ENCODE peak calls at places on chromosomes 16 and 17, in six cellular contexts. E, J, F, W, R and Q are unnamed samples.

GRCh38 chr17:34616148-34616547 is 36.8 kb downstream of the TMEM132E start:
- DNase-seq in E (peak), J (no peak), F (no peak), W (no peak), R (no peak), Q (no peak)

GRCh38 chr17:76138234-76138895 is 2.7 kb downstream of the FOXJ1 start:
- DNase-seq in E (peak), J (no peak), F (no peak), W (no peak), R (no peak), Q (no peak)

GRCh38 chr16:89638455-89638854 is 19.1 kb downstream of the CHMP1A start:
- DNase-seq in E (no peak), J (no peak), F (no peak), W (no peak), R (no peak), Q (no peak)

GRCh38 chr16:48829911-48830310 is 219.9 kb upstream of the N4BP1 start:
- DNase-seq in E (no peak), J (no peak), F (no peak), W (no peak), R (no peak), Q (no peak)

GRCh38 chr17:64146418-64147109 is 16.6 kb upstream of the ERN1 start:
- DNase-seq in E (peak), J (peak), F (peak), W (peak), R (peak), Q (peak)

GRCh38 chr17:58605986-58606385 is 85.9 kb downstream of the TEX14 start:
- DNase-seq in E (no peak), J (no peak), F (no peak), W (no peak), R (no peak), Q (no peak)

GRCh38 chr17:16215002-16215272 is 397 bp downstream of the NCOR1 start:
- DNase-seq in E (peak), J (no peak), F (no peak), W (peak), R (peak), Q (no peak)

GRCh38 chr17:61247438-61247837 is 152.2 kb upstream of the TBX2 start:
- DNase-seq in E (no peak), J (no peak), F (peak), W (no peak), R (no peak), Q (peak)

GRCh38 chr16:67647111-67647651 is 2.2 kb downstream of the CARMIL2 start:
- DNase-seq in E (peak), J (no peak), F (no peak), W (no peak), R (no peak), Q (peak)

GRCh38 chr16:9297437-9298113 is 206.1 kb downstream of the HAPSTR1 start:
- DNase-seq in E (peak), J (no peak), F (no peak), W (no peak), R (peak), Q (no peak)

GRCh38 chr16:65414284-65414984 is 292.6 kb upstream of the CDH11 start:
- DNase-seq in E (no peak), J (peak), F (peak), W (no peak), R (peak), Q (peak)

GRCh38 chr17:58315281-58315711 is 13.3 kb downstream of the TSPOAP1 start:
- DNase-seq in E (no peak), J (peak), F (no peak), W (peak), R (no peak), Q (no peak)

GRCh38 chr17:72119280-72119962 is 1.4 kb upstream of the SOX9 start:
- DNase-seq in E (peak), J (no peak), F (no peak), W (no peak), R (no peak), Q (peak)
- TF ChIP-seq EZH2 in E (peak), J (no peak), F (no peak), W (no peak), R (no peak), Q (no peak)

DNA sequence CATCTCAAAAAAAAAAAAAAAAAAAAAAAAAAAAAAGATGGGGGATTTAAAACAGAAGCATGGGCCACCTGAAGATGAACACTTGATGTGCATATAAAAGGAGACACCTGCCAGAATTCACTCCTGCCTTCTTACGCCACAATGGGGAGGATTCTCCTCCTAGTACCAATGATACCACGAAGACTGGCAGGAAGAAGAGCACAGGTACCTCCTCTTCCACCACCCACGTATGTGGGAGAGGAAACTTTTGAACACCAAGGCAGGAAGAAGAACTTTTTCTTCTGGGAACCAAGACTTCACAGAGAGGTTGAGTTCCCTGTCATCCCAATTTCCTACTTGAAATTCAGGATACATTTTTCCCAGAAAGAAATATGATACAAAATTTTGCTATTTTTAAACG is 2.7 kb upstream of the MAP2K6 start:
- DNase-seq in E (no peak), J (no peak), F (no peak), W (no peak), R (no peak), Q (no peak)
- TF ChIP-seq EZH2 in E (no peak), J (no peak), F (no peak), W (no peak), R (no peak), Q (no peak)

DNA sequence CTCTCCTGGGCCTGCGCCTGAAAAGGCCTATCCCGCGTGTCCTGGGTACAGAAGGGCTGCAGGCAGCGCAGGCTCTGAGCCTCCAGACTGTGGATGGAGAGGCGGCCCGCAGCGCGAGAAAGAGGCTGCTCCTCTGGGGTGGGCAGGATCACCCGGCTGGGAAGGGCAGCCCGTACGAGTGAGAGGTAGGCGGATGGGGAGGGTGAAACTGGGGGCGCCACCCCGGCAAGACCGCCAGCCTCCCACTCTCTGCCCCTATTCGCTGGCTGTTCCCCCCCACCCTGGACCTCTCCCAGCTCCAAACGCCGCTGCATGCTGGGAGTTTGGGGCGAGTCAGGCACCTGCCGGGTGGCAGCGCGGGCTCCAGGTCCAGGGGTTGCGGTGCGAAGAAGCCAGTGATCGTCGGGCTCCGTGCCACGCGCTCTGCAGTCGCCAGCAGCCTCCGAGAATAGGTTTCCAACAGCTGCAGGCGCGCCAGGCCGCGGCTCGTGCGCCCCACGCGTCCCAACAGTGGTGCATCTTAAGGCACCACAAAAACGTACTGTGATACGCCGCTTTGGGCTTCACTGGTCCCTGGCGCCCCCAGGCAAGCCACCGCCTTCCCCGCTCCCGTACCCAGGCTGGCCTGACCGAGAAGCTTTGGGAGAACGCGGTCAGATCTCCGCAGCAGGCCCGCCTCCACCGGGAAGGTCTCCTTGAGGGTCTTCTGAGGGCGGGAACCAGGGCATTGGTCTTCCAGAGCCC is 1.1 kb downstream of the NOXO1 start:
- DNase-seq in E (peak), J (no peak), F (no peak), W (no peak), R (no peak), Q (peak)
- TF ChIP-seq EZH2 in E (peak), J (no peak), F (peak), W (no peak), R (no peak), Q (no peak)

GRCh38 chr17:8125196-8125946 is 1.5 kb upstream of the HES7 start:
- DNase-seq in E (peak), J (peak), F (no peak), W (peak), R (peak), Q (peak)
- TF ChIP-seq EZH2 in E (no peak), J (no peak), F (no peak), W (no peak), R (no peak), Q (no peak)